ENCODE peak calls at places on chromosomes 12 and 14, in nine cellular contexts. H is cardiac fibroblast; Q is kidney tubule cell; D is putamen; B is activated CD4-positive, alpha-beta T cell treated with anti-CD3 and anti-CD28 coated beads, Interleukin-2, amount 10 ng/mL, durations not matched to agents 7 days and 5 days; A is GM23248; F is tibial artery; Y is HuH-7.5; U is HEK293T. G is an unnamed sample.

GRCh38 chr12:89789862-89790261 is 81.2 kb upstream of the ATP2B1 start:
- DNase-seq in U (no peak), F (no peak), B (no peak), H (peak; percentile 32), A (peak; percentile 27), Y (no peak), D (peak; percentile 23), Q (no peak), G (no peak)

GRCh38 chr12:92393504-92393903 is 247.9 kb upstream of the BTG1 start:
- DNase-seq in Q (no peak), U (no peak), B (peak; percentile 37), H (no peak), D (no peak), Y (no peak), A (no peak), F (no peak), G (peak; percentile 42)

GRCh38 chr12:56160160-56160763 is 2.1 kb downstream of the MYL6 start:
- DNase-seq in U (no peak), Y (no peak), H (peak; percentile 68), A (peak; percentile 71), D (no peak), Q (peak; percentile 58), B (peak; percentile 80), F (no peak), G (peak; percentile 83)

GRCh38 chr12:81705586-81705985 is 53.6 kb downstream of the PPFIA2 start:
- DNase-seq in Q (peak; percentile 25), D (no peak), A (peak; percentile 6), U (no peak), B (no peak), Y (no peak), H (no peak), F (no peak), G (no peak)

GRCh38 chr12:93122089-93122488 is 193.0 kb upstream of the EEA1 start:
- DNase-seq in Y (no peak), B (no peak), D (no peak), Q (peak; percentile 80), F (no peak), A (peak; percentile 69), U (no peak), H (peak; percentile 96), G (no peak)

GRCh38 chr12:46963977-46964376 is 115.4 kb upstream of the PCED1B start:
- DNase-seq in B (no peak), D (no peak), Q (peak; percentile 79), Y (no peak), F (no peak), U (no peak), H (peak; percentile 27), A (peak; percentile 49), G (no peak)

GRCh38 chr14:67151082-67151666 is 38.1 kb upstream of the GARIN2 start:
- DNase-seq in U (no peak), Y (no peak), F (no peak), B (no peak), A (peak; percentile 15), D (no peak), H (peak; percentile 15), Q (no peak), G (no peak)

GRCh38 chr14:24366664-24367505 is 1.1 kb upstream of the NFATC4 start:
- DNase-seq in B (no peak), Q (peak; percentile 92), U (peak; percentile 74), F (peak; percentile 90), D (peak; percentile 61), A (peak; percentile 98), H (peak; percentile 97), Y (peak; percentile 85), G (no peak)

GRCh38 chr12:71155228-71155627 is 2.6 kb downstream of the TSPAN8 start:
- DNase-seq in H (no peak), A (no peak), F (no peak), D (no peak), U (no peak), Q (no peak), Y (no peak), B (no peak), G (no peak)

GRCh38 chr12:41234672-41235071 is 46.6 kb downstream of the PDZRN4 start:
- DNase-seq in U (no peak), D (no peak), Q (no peak), A (no peak), B (no peak), Y (no peak), F (no peak), H (no peak), G (no peak)

GRCh38 chr12:99529966-99530365 is 117.6 kb upstream of the GARIN6 start:
- DNase-seq in A (peak; percentile 24), Q (peak; percentile 70), Y (no peak), F (no peak), H (no peak), D (no peak), U (no peak), B (no peak), G (no peak)

GRCh38 chr14:74933925-74934435 is 10.9 kb upstream of the RPS6KL1 start:
- DNase-seq in F (no peak), Q (no peak), B (no peak), D (no peak), A (no peak), Y (no peak), U (no peak), H (no peak), G (no peak)

GRCh38 chr12:124153396-124153795 is 141.5 kb upstream of the RFLNA start:
- DNase-seq in Q (no peak), U (no peak), H (no peak), B (no peak), Y (no peak), A (no peak), F (no peak), D (no peak), G (no peak)

GRCh38 chr14:34665785-34666425 is 36.0 kb upstream of the SNX6 start:
- DNase-seq in H (peak; percentile 96), U (no peak), F (peak; percentile 65), Q (peak; percentile 78), D (no peak), A (peak; percentile 76), B (peak; percentile 35), Y (no peak), G (no peak)

GRCh38 chr12:43309845-43310405 is 242.1 kb downstream of the ADAMTS20 start:
- DNase-seq in Y (no peak), D (no peak), H (peak; percentile 90), Q (peak; percentile 56), A (peak; percentile 89), U (no peak), F (no peak), B (no peak), G (no peak)

GRCh38 chr12:56903374-56903773 is 30.8 kb downstream of the SDR9C7 start:
- DNase-seq in F (no peak), B (no peak), A (no peak), Y (no peak), U (no peak), D (no peak), H (no peak), Q (no peak), G (no peak)

GRCh38 chr12:132634411-132634990 is 15.9 kb downstream of the P2RX2 start:
- DNase-seq in B (no peak), Y (no peak), H (no peak), U (no peak), D (no peak), F (no peak), A (no peak), Q (no peak), G (no peak)

GRCh38 chr12:34298971-34299801 is 276.9 kb downstream of the ALG10 start:
- DNase-seq in Y (no peak), U (no peak), B (no peak), F (no peak), D (no peak), Q (no peak), A (no peak), H (no peak), G (no peak)

GRCh38 chr14:103808403-103809001 is 38.9 kb downstream of the PPP1R13B start:
- DNase-seq in Y (peak; percentile 64), U (peak; percentile 71), B (peak; percentile 75), A (peak; percentile 90), Q (peak; percentile 72), D (peak; percentile 42), H (peak; percentile 79), F (peak; percentile 66), G (peak; percentile 77)

GRCh38 chr12:123062682-123063426 is 82.4 kb downstream of the ARL6IP4 start:
- DNase-seq in B (no peak), Q (peak; percentile 73), H (peak; percentile 75), F (peak; percentile 57), Y (peak; percentile 34), A (peak; percentile 85), D (no peak), U (no peak), G (no peak)

GRCh38 chr14:55581011-55581806 is 1.2 kb downstream of the KTN1 start:
- DNase-seq in D (peak; percentile 15), A (peak; percentile 76), F (peak; percentile 28), B (peak; percentile 42), Q (peak; percentile 59), Y (peak; percentile 35), H (peak; percentile 43), U (peak; percentile 45), G (peak; percentile 63)

GRCh38 chr14:63605041-63605532 is 36.6 kb downstream of the WDR89 start:
- DNase-seq in F (no peak), U (no peak), B (no peak), Q (peak; percentile 25), A (no peak), D (no peak), Y (no peak), H (peak; percentile 11), G (no peak)

GRCh38 chr14:59537476-59537875 is 39.1 kb downstream of the CCDC175 start:
- DNase-seq in U (no peak), B (no peak), Q (no peak), H (no peak), D (no peak), F (no peak), A (no peak), Y (no peak), G (no peak)

GRCh38 chr14:90644882-90645281 is 171.3 kb downstream of the TTC7B start:
- DNase-seq in Q (no peak), F (peak; percentile 41), A (peak; percentile 71), D (no peak), Y (no peak), H (peak; percentile 82), U (no peak), B (no peak), G (no peak)

GRCh38 chr14:23565626-23566025 is 2.0 kb downstream of the AP1G2 start:
- DNase-seq in H (no peak), B (no peak), D (no peak), A (no peak), Y (no peak), Q (no peak), U (no peak), F (no peak), G (no peak)

GRCh38 chr12:51827925-51828818 is 20.3 kb downstream of the FIGNL2 start:
- DNase-seq in B (peak; percentile 41), A (peak; percentile 79), Q (peak; percentile 80), H (peak; percentile 76), U (no peak), D (no peak), F (no peak), Y (no peak), G (peak; percentile 63)

GRCh38 chr14:89673499-89674225 is 256.6 kb upstream of the FOXN3 start:
- DNase-seq in B (peak; percentile 13), A (peak; percentile 78), Q (no peak), D (peak; percentile 15), U (no peak), H (peak; percentile 42), F (no peak), Y (no peak), G (no peak)

GRCh38 chr12:102063066-102063465 is 1.3 kb upstream of the WASHC3 start:
- DNase-seq in H (peak; percentile 7), B (no peak), D (no peak), F (no peak), Y (no peak), Q (no peak), U (no peak), A (no peak), G (no peak)

GRCh38 chr12:122064780-122065588 is 13.6 kb upstream of the MLXIP start:
- DNase-seq in A (peak; percentile 71), B (no peak), F (no peak), Y (no peak), D (no peak), H (peak; percentile 96), U (peak; percentile 37), Q (peak; percentile 99), G (no peak)

GRCh38 chr12:18827913-18828312 is 90.0 kb downstream of the CAPZA3 start:
- DNase-seq in Y (no peak), A (no peak), Q (no peak), F (no peak), H (no peak), U (no peak), B (no peak), D (no peak), G (no peak)

G was measured in activated CD8-positive, alpha-beta T cell treated with anti-CD3 and anti-CD28 coated beads, Interleukin-2, amount 10 ng/mL, durations not matched to agents 7 days and 5 days.